ENCODE peak calls at places on chromosomes 12 and 14, in six cellular contexts. D is WERI-Rb-1, L is bronchial epithelial cell, I is neural crest cell, S is brain microvascular endothelial cell, W is progenitor cell of endocrine pancreas. A is an unnamed sample.
A peak's percentile ranks its signal among the peaks of the same experiment; 100 is the strongest.

GRCh38 chr14:24595046-24595808 is 14.3 kb downstream of the GZMH start:
- DNase-seq in D (no peak), L (peak; percentile 92), I (no peak), S (no peak), W (no peak), A (no peak)

GRCh38 chr12:32501835-32502333 is 102.5 kb downstream of the FGD4 start:
- DNase-seq in D (peak; percentile 93), L (peak; percentile 65), I (peak; percentile 72), S (peak; percentile 58), W (peak; percentile 77), A (no peak)

GRCh38 chr14:90508536-90509254 is 111.9 kb downstream of the CALM1 start:
- DNase-seq in D (no peak), L (peak; percentile 60), I (no peak), S (no peak), W (no peak), A (no peak)

GRCh38 chr12:56374726-56375597 is 12.3 kb upstream of the APOF start:
- DNase-seq in D (no peak), L (no peak), I (no peak), S (no peak), W (no peak), A (no peak)

GRCh38 chr12:57545809-57546437 is 1.1 kb downstream of the DCTN2 start:
- DNase-seq in D (no peak), L (peak; percentile 81), I (no peak), S (no peak), W (no peak), A (no peak)

GRCh38 chr14:102227184-102227964 is 77.6 kb downstream of the MOK start:
- DNase-seq in D (no peak), L (no peak), I (no peak), S (no peak), W (no peak), A (no peak)

GRCh38 chr14:71464840-71465239 is 467.4 kb upstream of the RGS6 start:
- DNase-seq in D (no peak), L (no peak), I (no peak), S (no peak), W (no peak), A (no peak)

GRCh38 chr12:96237465-96238077 is 43.4 kb downstream of the ELK3 start:
- DNase-seq in D (no peak), L (peak; percentile 87), I (no peak), S (peak; percentile 96), W (no peak), A (no peak)

GRCh38 chr12:26800858-26801257 is 32.1 kb downstream of the ITPR2 start:
- DNase-seq in D (no peak), L (no peak), I (no peak), S (no peak), W (no peak), A (no peak)

GRCh38 chr12:55930771-55931316 is at the start of gene DGKA:
- DNase-seq in D (peak; percentile 46), L (peak; percentile 96), I (no peak), S (peak; percentile 49), W (no peak), A (no peak)

GRCh38 chr12:98714426-98714825 is 69.3 kb downstream of the APAF1 start:
- DNase-seq in D (no peak), L (no peak), I (no peak), S (no peak), W (no peak), A (no peak)

GRCh38 chr14:24430143-24430681 is 458 bp downstream of the KHNYN start:
- DNase-seq in D (peak; percentile 88), L (peak; percentile 42), I (peak; percentile 49), S (peak; percentile 59), W (peak; percentile 63), A (no peak)

GRCh38 chr12:47097276-47097896 is 17.6 kb upstream of the AMIGO2 start:
- DNase-seq in D (no peak), L (peak; percentile 63), I (no peak), S (no peak), W (no peak), A (no peak)

GRCh38 chr14:102028733-102029132 is 58.1 kb downstream of the HSP90AA1 start:
- DNase-seq in D (peak; percentile 26), L (peak; percentile 51), I (no peak), S (peak; percentile 53), W (no peak), A (no peak)

GRCh38 chr12:118355838-118356237 is 16.9 kb downstream of the TAOK3 start:
- DNase-seq in D (no peak), L (no peak), I (no peak), S (no peak), W (no peak), A (no peak)

GRCh38 chr12:100699209-100699608 is 95.4 kb upstream of the ANO4 start:
- DNase-seq in D (no peak), L (no peak), I (no peak), S (no peak), W (no peak), A (no peak)

GRCh38 chr12:24349051-24349780 is 399.7 kb upstream of the SOX5 start:
- DNase-seq in D (no peak), L (peak; percentile 39), I (no peak), S (no peak), W (no peak), A (no peak)

GRCh38 chr14:63933701-63934100 is 80.9 kb downstream of the SYNE2 start:
- DNase-seq in D (no peak), L (no peak), I (no peak), S (no peak), W (no peak), A (no peak)

GRCh38 chr14:100004392-100004791 is 60.8 kb upstream of the EVL start:
- DNase-seq in D (no peak), L (no peak), I (no peak), S (no peak), W (no peak), A (no peak)

GRCh38 chr12:59036341-59036740 is 116.0 kb upstream of the LRIG3 start:
- DNase-seq in D (no peak), L (no peak), I (no peak), S (no peak), W (no peak), A (no peak)

GRCh38 chr14:39230416-39230815 is 3.3 kb upstream of the MIA2 start:
- DNase-seq in D (no peak), L (peak; percentile 34), I (no peak), S (no peak), W (no peak), A (no peak)

GRCh38 chr12:106629797-106630669 is 47.2 kb downstream of the RFX4 start:
- DNase-seq in D (no peak), L (no peak), I (no peak), S (peak; percentile 49), W (no peak), A (no peak)

GRCh38 chr12:88445715-88446393 is 134.4 kb downstream of the KITLG start:
- DNase-seq in D (no peak), L (no peak), I (no peak), S (no peak), W (no peak), A (no peak)

GRCh38 chr12:116693259-116694227 is 44.3 kb downstream of the SPRING1 start:
- DNase-seq in D (no peak), L (peak; percentile 26), I (no peak), S (no peak), W (no peak), A (no peak)
- TF ChIP-seq CTCF in D (no peak), L (no peak), I (no peak), S (no peak), W (no peak), A (no peak)

GRCh38 chr12:14892726-14893442 is 7.2 kb upstream of the MGP start:
- DNase-seq in D (peak; percentile 49), L (no peak), I (no peak), S (peak; percentile 40), W (no peak), A (no peak)
- TF ChIP-seq CTCF in D (peak; percentile 54), L (no peak), I (no peak), S (peak; percentile 41), W (no peak), A (no peak)

GRCh38 chr12:69733638-69734037 is 5.0 kb upstream of the RAB3IP start:
- DNase-seq in D (no peak), L (no peak), I (no peak), S (no peak), W (no peak), A (no peak)

GRCh38 chr12:69744109-69744508 is 5.4 kb downstream of the RAB3IP start:
- DNase-seq in D (no peak), L (no peak), I (no peak), S (no peak), W (no peak), A (no peak)

GRCh38 chr12:69739287-69740191 is 879 bp downstream of the RAB3IP start:
- DNase-seq in D (peak; percentile 45), L (peak; percentile 69), I (peak; percentile 49), S (peak; percentile 24), W (peak; percentile 59), A (no peak)

DNA sequence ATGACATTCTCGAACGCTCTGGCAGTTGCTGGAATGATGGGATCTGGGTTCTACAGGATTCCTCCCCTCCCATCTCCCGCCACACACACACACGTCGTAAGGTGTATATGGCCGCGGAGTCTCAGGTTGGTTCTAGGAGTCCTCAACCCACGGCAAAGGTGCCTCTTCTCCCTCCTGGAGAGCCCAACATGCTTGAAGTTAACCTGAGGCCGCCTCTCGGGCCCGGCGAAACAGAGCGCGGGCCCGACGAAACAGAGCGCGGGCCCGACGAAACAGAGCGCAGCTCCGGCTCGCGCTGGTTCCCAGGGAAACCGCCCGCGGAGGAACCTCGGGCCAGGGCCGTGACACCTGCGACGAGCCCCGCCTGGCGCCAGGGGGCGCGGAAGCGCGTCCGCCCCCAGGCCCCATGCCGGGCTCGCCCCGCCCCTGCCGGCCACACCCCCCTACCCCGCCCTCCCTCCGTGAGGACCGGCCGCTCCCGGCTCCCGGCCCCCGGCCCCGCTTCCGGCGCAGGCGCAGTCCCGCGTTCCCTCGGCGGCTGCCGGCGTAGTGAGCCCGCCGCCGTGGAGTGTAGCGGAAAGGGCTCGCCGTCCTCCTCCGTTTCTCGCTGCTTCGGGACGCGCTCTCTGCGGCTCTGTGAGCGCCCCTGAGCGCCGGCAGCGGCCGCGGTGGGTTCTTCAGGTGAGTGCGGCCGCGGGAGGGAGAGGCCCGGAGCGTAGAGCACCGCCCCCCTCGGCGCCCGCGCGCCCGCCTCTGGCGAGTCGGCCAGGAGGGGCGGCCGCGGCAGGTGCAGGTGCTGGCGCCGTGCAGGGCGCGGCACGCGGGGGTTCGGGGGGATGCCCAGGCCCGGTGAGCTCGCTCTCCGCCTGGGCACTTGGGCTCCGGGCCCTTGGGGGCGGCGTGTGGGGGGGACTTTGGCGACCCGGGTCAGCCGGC is at the start of gene RAB3IP:
- DNase-seq in D (peak; percentile 90), L (peak; percentile 57), I (peak; percentile 91), S (peak; percentile 66), W (peak; percentile 93), A (peak; percentile 61)
- TF ChIP-seq CTCF in D (peak; percentile 76), L (peak; percentile 72), I (peak; percentile 74), S (peak; percentile 54), W (peak; percentile 84), A (no peak)

DNA sequence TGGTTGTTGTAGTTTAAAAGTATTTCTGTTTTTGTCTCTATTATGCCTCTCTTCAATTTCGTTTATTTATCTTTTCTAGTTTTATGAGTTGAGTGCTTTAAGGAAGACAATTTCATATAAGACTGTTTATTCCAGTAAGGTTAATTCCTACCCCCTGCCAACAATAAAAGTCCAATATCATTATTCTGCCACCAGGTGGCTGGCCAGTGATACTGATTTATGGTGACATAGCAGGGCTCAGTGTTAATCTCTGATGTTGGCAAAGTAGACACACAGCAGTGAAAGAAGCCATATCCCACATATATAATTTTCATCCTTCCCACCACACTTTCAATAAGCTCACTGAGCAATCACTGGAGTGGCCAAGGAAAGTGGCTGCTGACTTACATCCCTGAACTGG is 69.0 kb upstream of the BMP4 start:
- DNase-seq in D (peak; percentile 15), L (peak; percentile 44), I (no peak), S (peak; percentile 27), W (no peak), A (no peak)
- TF ChIP-seq CTCF in D (peak; percentile 7), L (peak; percentile 30), I (peak; percentile 47), S (peak; percentile 62), W (peak; percentile 37), A (no peak)

GRCh38 chr14:57293851-57294837 is 25.4 kb downstream of the AP5M1 start:
- DNase-seq in D (peak; percentile 52), L (peak; percentile 5), I (no peak), S (no peak), W (no peak), A (no peak)
- TF ChIP-seq CTCF in D (no peak), L (no peak), I (peak; percentile 62), S (peak; percentile 25), W (peak; percentile 49), A (no peak)

A was measured in omental fat pad.